ENCODE peak calls at places on chromosome 1, in four cellular contexts. Q is NCI-H1694 treated with DMSO at 0.1 percent for 48 hours; H is iPS-NIHi11; C is CD4-positive, alpha-beta memory T cell. V is an unnamed sample.

GRCh38 chr1:33634806-33635205 is 162.4 kb downstream of the ZSCAN20 start:
- DNase-seq in H (peak; percentile 72), C (no peak), Q (no peak), V (peak; percentile 85)

GRCh38 chr1:222331765-222332164 is 216.1 kb downstream of the HHIPL2 start:
- DNase-seq in H (no peak), C (no peak), Q (no peak), V (no peak)

GRCh38 chr1:201254625-201255469 is 28.5 kb upstream of the PKP1 start:
- DNase-seq in H (peak; percentile 98), Q (peak; percentile 30), C (peak; percentile 31), V (peak; percentile 98)

GRCh38 chr1:90133133-90133532 is 138.2 kb downstream of the ZNF326 start:
- DNase-seq in H (peak; percentile 37), Q (peak; percentile 70), C (no peak), V (peak; percentile 77)

GRCh38 chr1:117169871-117170596 is 40.7 kb downstream of the VTCN1 start:
- DNase-seq in H (peak; percentile 31), Q (no peak), C (no peak), V (no peak)

GRCh38 chr1:5594056-5594956 is 397.9 kb downstream of the NPHP4 start:
- DNase-seq in H (no peak), Q (no peak), C (no peak), V (no peak)

GRCh38 chr1:213742992-213743391 is 244.8 kb upstream of the PROX1 start:
- DNase-seq in C (no peak), Q (no peak), H (no peak), V (no peak)

GRCh38 chr1:35062518-35063196 is 16.5 kb upstream of the ZMYM1 start:
- DNase-seq in C (no peak), Q (no peak), H (no peak), V (no peak)

GRCh38 chr1:24865168-24865567 is 64.9 kb downstream of the RUNX3 start:
- DNase-seq in Q (no peak), C (no peak), H (no peak), V (no peak)

GRCh38 chr1:54278941-54279422 is 79.0 kb downstream of the MRPL37 start:
- DNase-seq in C (no peak), Q (no peak), H (no peak), V (no peak)

GRCh38 chr1:13830616-13831280 is 130.8 kb downstream of the PRDM2 start:
- DNase-seq in C (no peak), Q (no peak), H (no peak), V (no peak)

GRCh38 chr1:89100366-89100765 is 25.5 kb downstream of the GBP2 start:
- DNase-seq in H (peak; percentile 21), Q (no peak), C (no peak), V (no peak)

GRCh38 chr1:74629283-74629682 is 44.3 kb downstream of the ERICH3 start:
- DNase-seq in C (no peak), H (peak; percentile 18), Q (no peak), V (peak; percentile 86)

GRCh38 chr1:25771246-25772114 is 28.5 kb upstream of the SELENON start:
- DNase-seq in C (no peak), H (peak; percentile 80), Q (peak; percentile 46), V (peak; percentile 80)

GRCh38 chr1:89698020-89698560 is 65.2 kb downstream of the LRRC8C start:
- DNase-seq in H (no peak), Q (no peak), C (no peak), V (no peak)

GRCh38 chr1:38500352-38500751 is 359.2 kb downstream of the RRAGC start:
- DNase-seq in H (no peak), C (no peak), Q (no peak), V (peak; percentile 47)

GRCh38 chr1:164578474-164579200 is 19.7 kb downstream of the PBX1 start:
- DNase-seq in H (no peak), C (no peak), Q (no peak), V (peak; percentile 76)

GRCh38 chr1:200302192-200302892 is 107.5 kb downstream of the ZNF281 start:
- DNase-seq in H (peak; percentile 29), Q (no peak), C (peak; percentile 75), V (peak; percentile 73)

GRCh38 chr1:2074944-2075740 is 24.9 kb downstream of the PRKCZ start:
- DNase-seq in H (no peak), C (no peak), Q (no peak), V (no peak)

GRCh38 chr1:234322097-234322496 is 51.2 kb upstream of the COA6 start:
- DNase-seq in C (no peak), H (no peak), Q (no peak), V (no peak)

GRCh38 chr1:24321150-24321549 is 2.0 kb downstream of the GRHL3 start:
- DNase-seq in H (no peak), Q (no peak), C (no peak), V (no peak)

GRCh38 chr1:119783354-119784126 is 14.8 kb upstream of the HMGCS2 start:
- DNase-seq in C (no peak), Q (no peak), H (no peak), V (no peak)

GRCh38 chr1:30446100-30446499 is 277.3 kb downstream of the MATN1 start:
- DNase-seq in H (no peak), C (no peak), Q (no peak), V (peak; percentile 34)

GRCh38 chr1:8090241-8090702 is 64.2 kb upstream of the ERRFI1 start:
- DNase-seq in Q (no peak), H (no peak), C (no peak), V (no peak)

GRCh38 chr1:205543351-205544305 is 39.2 kb downstream of the CDK18 start:
- DNase-seq in H (peak; percentile 78), Q (no peak), C (no peak), V (peak; percentile 94)

GRCh38 chr1:156811171-156811570 is 5.5 kb downstream of the SH2D2A start:
- DNase-seq in H (no peak), Q (no peak), C (no peak), V (no peak)

GRCh38 chr1:61076728-61077675 is 5.4 kb upstream of the NFIA start:
- DNase-seq in C (peak; percentile 89), H (peak; percentile 88), Q (peak; percentile 91), V (peak; percentile 97)

GRCh38 chr1:209560529-209560928 is 23.0 kb upstream of the CAMK1G start:
- DNase-seq in C (no peak), Q (no peak), H (no peak), V (no peak)

GRCh38 chr1:161099090-161099802 is 1.1 kb downstream of the KLHDC9 start:
- DNase-seq in Q (no peak), C (no peak), H (no peak), V (peak; percentile 31)

GRCh38 chr1:206529425-206529824 is 22.1 kb downstream of the RASSF5 start:
- DNase-seq in C (no peak), Q (no peak), H (no peak), V (no peak)